ENCODE peak calls at places on chromosomes 1 and 21, in five cellular contexts. One of them, this sample, is unnamed.

GRCh38 chr1:53254011-53254640 is 15.8 kb upstream of the MAGOH start:
- DNase-seq in heart left ventricle: no peak
- DNase-seq in fibroblast of lung: peak; percentile 46
- DNase-seq in sigmoid colon: no peak
- DNase-seq in thoracic aorta: no peak
- DNase-seq in this sample: no peak

GRCh38 chr1:179883739-179884138 is 1.7 kb downstream of the TOR1AIP1 start:
- DNase-seq in fibroblast of lung: peak; percentile 66
- DNase-seq in thoracic aorta: no peak
- DNase-seq in sigmoid colon: no peak
- DNase-seq in heart left ventricle: no peak
- DNase-seq in this sample: peak; percentile 28

GRCh38 chr1:61446531-61446991 is 278.4 kb downstream of the TM2D1 start:
- DNase-seq in sigmoid colon: no peak
- DNase-seq in fibroblast of lung: peak; percentile 59
- DNase-seq in heart left ventricle: no peak
- DNase-seq in thoracic aorta: no peak
- DNase-seq in this sample: no peak

GRCh38 chr1:17875882-17876280 is 120.7 kb downstream of the ACTL8 start:
- DNase-seq in thoracic aorta: no peak
- DNase-seq in heart left ventricle: no peak
- DNase-seq in fibroblast of lung: peak; percentile 83
- DNase-seq in sigmoid colon: peak; percentile 25
- DNase-seq in this sample: no peak

GRCh38 chr1:200075938-200076546 is 48.5 kb downstream of the NR5A2 start:
- DNase-seq in heart left ventricle: no peak
- DNase-seq in thoracic aorta: no peak
- DNase-seq in fibroblast of lung: peak; percentile 88
- DNase-seq in sigmoid colon: no peak
- DNase-seq in this sample: peak; percentile 49

GRCh38 chr1:201828451-201828819 is 522 bp upstream of the IPO9 start:
- DNase-seq in heart left ventricle: no peak
- DNase-seq in sigmoid colon: no peak
- DNase-seq in fibroblast of lung: peak; percentile 43
- DNase-seq in thoracic aorta: no peak
- DNase-seq in this sample: no peak

GRCh38 chr1:184801503-184801902 is 46.8 kb upstream of the EDEM3 start:
- DNase-seq in heart left ventricle: no peak
- DNase-seq in thoracic aorta: no peak
- DNase-seq in fibroblast of lung: peak; percentile 43
- DNase-seq in sigmoid colon: no peak
- DNase-seq in this sample: no peak

GRCh38 chr1:55580845-55581332 is 365.7 kb upstream of the USP24 start:
- DNase-seq in sigmoid colon: no peak
- DNase-seq in fibroblast of lung: peak; percentile 94
- DNase-seq in thoracic aorta: no peak
- DNase-seq in heart left ventricle: no peak
- DNase-seq in this sample: no peak

GRCh38 chr21:41602511-41602910 is 94.6 kb upstream of the TMPRSS2 start:
- DNase-seq in thoracic aorta: no peak
- DNase-seq in heart left ventricle: no peak
- DNase-seq in sigmoid colon: peak; percentile 11
- DNase-seq in fibroblast of lung: no peak
- DNase-seq in this sample: no peak

GRCh38 chr1:201593200-201593828 is 54.4 kb downstream of the NAV1 start:
- DNase-seq in fibroblast of lung: peak; percentile 95
- DNase-seq in thoracic aorta: no peak
- DNase-seq in heart left ventricle: no peak
- DNase-seq in sigmoid colon: peak; percentile 93
- DNase-seq in this sample: no peak

GRCh38 chr1:57423135-57424131 is at the start of gene DAB1:
- DNase-seq in sigmoid colon: no peak
- DNase-seq in thoracic aorta: no peak
- DNase-seq in heart left ventricle: peak; percentile 58
- DNase-seq in fibroblast of lung: peak; percentile 37
- DNase-seq in this sample: no peak

GRCh38 chr1:231973840-231974239 is 347.2 kb downstream of the DISC1 start:
- DNase-seq in heart left ventricle: no peak
- DNase-seq in thoracic aorta: no peak
- DNase-seq in fibroblast of lung: peak; percentile 65
- DNase-seq in sigmoid colon: no peak
- DNase-seq in this sample: no peak

GRCh38 chr1:14666376-14666775 is 67.9 kb downstream of the KAZN start:
- DNase-seq in heart left ventricle: no peak
- DNase-seq in thoracic aorta: no peak
- DNase-seq in fibroblast of lung: peak; percentile 43
- DNase-seq in sigmoid colon: no peak
- DNase-seq in this sample: no peak

GRCh38 chr1:111406325-111406768 is 21.2 kb downstream of the OVGP1 start:
- DNase-seq in sigmoid colon: no peak
- DNase-seq in heart left ventricle: no peak
- DNase-seq in fibroblast of lung: peak; percentile 36
- DNase-seq in thoracic aorta: no peak
- DNase-seq in this sample: no peak

GRCh38 chr1:156004843-156005593 is 15.7 kb downstream of the SSR2 start:
- DNase-seq in heart left ventricle: no peak
- DNase-seq in thoracic aorta: no peak
- DNase-seq in fibroblast of lung: no peak
- DNase-seq in sigmoid colon: no peak
- DNase-seq in this sample: no peak

GRCh38 chr1:91884459-91885290 is 1.3 kb downstream of the TGFBR3 start:
- DNase-seq in thoracic aorta: no peak
- DNase-seq in sigmoid colon: peak; percentile 75
- DNase-seq in heart left ventricle: no peak
- DNase-seq in fibroblast of lung: no peak
- DNase-seq in this sample: no peak

GRCh38 chr1:243728192-243728570 is 121.9 kb downstream of the AKT3 start:
- DNase-seq in fibroblast of lung: no peak
- DNase-seq in thoracic aorta: no peak
- DNase-seq in heart left ventricle: no peak
- DNase-seq in sigmoid colon: no peak
- DNase-seq in this sample: no peak

GRCh38 chr1:222167111-222167510 is 380.8 kb downstream of the HHIPL2 start:
- DNase-seq in heart left ventricle: no peak
- DNase-seq in fibroblast of lung: peak; percentile 94
- DNase-seq in sigmoid colon: no peak
- DNase-seq in thoracic aorta: no peak
- DNase-seq in this sample: peak; percentile 49

GRCh38 chr1:11668516-11668915 is 4.5 kb downstream of the FBXO6 start:
- DNase-seq in sigmoid colon: no peak
- DNase-seq in heart left ventricle: no peak
- DNase-seq in thoracic aorta: no peak
- DNase-seq in fibroblast of lung: no peak
- DNase-seq in this sample: no peak

GRCh38 chr1:50228871-50229384 is 120.2 kb downstream of the ELAVL4 start:
- DNase-seq in fibroblast of lung: no peak
- DNase-seq in sigmoid colon: no peak
- DNase-seq in heart left ventricle: no peak
- DNase-seq in thoracic aorta: no peak
- DNase-seq in this sample: peak; percentile 34

GRCh38 chr1:209651148-209651547 is 1.1 kb downstream of the LAMB3 start:
- DNase-seq in heart left ventricle: peak; percentile 84
- DNase-seq in sigmoid colon: no peak
- DNase-seq in fibroblast of lung: peak; percentile 75
- DNase-seq in thoracic aorta: no peak
- DNase-seq in this sample: peak; percentile 68

GRCh38 chr1:9626201-9626608 is 25.3 kb upstream of the PIK3CD start:
- DNase-seq in sigmoid colon: no peak
- DNase-seq in fibroblast of lung: no peak
- DNase-seq in thoracic aorta: no peak
- DNase-seq in heart left ventricle: no peak
- DNase-seq in this sample: no peak

DNA sequence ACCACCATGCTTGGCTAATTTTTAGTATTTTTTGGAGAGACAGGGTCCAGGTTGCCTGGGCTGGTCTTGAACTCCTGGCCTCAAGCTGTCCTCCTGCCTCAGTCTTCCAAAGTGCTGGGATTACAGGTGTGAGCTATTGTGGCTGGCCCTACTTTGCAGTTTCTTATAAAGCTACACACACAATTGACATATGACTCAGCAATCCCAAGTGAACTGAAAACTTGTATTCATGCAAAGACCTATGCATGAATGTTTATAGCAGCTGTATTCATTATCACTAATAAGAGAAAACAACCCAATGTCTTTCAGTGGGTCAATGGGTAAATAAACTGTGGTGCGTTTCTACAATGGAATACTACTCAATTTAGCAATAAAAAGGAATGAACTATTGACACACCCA is 103.1 kb downstream of the MRPS6 start:
- DNase-seq in heart left ventricle: no peak
- DNase-seq in thoracic aorta: no peak
- DNase-seq in fibroblast of lung: no peak
- DNase-seq in sigmoid colon: peak; percentile 18
- DNase-seq in this sample: no peak
- TF ChIP-seq CTCF in heart left ventricle: no peak
- TF ChIP-seq CTCF in thoracic aorta: no peak
- TF ChIP-seq CTCF in fibroblast of lung: no peak
- TF ChIP-seq CTCF in sigmoid colon: no peak
- TF ChIP-seq CTCF in this sample: no peak

DNA sequence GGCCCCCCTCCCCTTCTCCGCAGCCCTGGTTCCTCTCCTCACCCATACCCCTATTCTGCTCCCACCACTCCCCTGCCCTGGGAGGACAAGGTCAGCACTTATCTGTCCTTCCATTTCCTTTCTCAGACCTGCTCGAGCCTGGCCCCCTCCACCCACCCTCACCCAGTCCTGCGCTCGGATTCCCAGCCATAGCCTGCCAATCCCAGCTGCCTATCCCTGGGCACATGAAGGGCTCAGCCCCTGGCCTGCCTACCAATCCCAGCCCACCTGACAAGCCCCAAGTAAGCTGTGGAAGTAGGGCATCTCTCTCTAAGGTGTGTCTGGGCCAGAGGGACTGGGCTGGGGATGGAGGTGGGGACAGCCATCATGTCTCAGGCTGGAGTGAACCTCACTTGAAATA is 5.4 kb downstream of the BLACAT1 start:
- DNase-seq in thoracic aorta: no peak
- DNase-seq in fibroblast of lung: no peak
- DNase-seq in heart left ventricle: no peak
- DNase-seq in sigmoid colon: no peak
- DNase-seq in this sample: no peak
- H3K27me3 ChIP-seq in thoracic aorta: peaks cover 8% of the 10 kb centered on the region
- H3K27me3 ChIP-seq in fibroblast of lung: peaks cover 32% of the 10 kb centered on the region
- H3K27me3 ChIP-seq in heart left ventricle: peaks cover 58% of the 10 kb centered on the region
- H3K27me3 ChIP-seq in sigmoid colon: peaks cover 26% of the 10 kb centered on the region
- H3K27me3 ChIP-seq in this sample: no peaks in the 10 kb centered on the region

DNA sequence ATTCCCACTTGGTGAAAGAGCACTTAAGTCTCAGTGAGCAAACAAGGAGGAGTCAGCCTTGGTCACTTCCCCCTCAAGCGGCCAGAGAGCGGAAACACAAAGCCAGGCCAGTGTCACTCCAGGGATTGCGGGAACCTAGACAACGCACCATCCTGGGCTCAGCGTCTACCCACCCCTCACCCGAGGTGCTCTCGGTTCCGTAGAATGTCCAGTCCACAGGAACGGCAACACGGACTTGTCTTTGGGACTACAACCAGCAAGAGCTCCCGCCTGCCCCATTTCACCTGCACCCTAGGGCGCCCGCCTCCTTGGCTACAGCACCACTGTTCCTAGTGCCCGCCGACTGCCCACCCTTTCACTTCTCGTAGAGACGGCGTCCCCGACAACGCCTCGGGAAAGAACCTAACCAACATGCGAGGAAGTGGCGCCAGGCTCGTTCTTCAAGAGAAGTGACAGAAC is 511 bp downstream of the GDAP2 start:
- DNase-seq in thoracic aorta: peak; percentile 10
- DNase-seq in sigmoid colon: peak; percentile 73
- DNase-seq in fibroblast of lung: peak; percentile 61
- DNase-seq in heart left ventricle: peak; percentile 74
- DNase-seq in this sample: peak; percentile 56
- TF ChIP-seq CTCF in thoracic aorta: no peak
- TF ChIP-seq CTCF in sigmoid colon: no peak
- TF ChIP-seq CTCF in fibroblast of lung: no peak
- TF ChIP-seq CTCF in heart left ventricle: no peak
- TF ChIP-seq CTCF in this sample: no peak

GRCh38 chr1:44503625-44504024 is 98.6 kb downstream of the RNF220 start:
- DNase-seq in thoracic aorta: no peak
- DNase-seq in heart left ventricle: no peak
- DNase-seq in fibroblast of lung: no peak
- DNase-seq in sigmoid colon: no peak
- DNase-seq in this sample: no peak
- H3K27me3 ChIP-seq in thoracic aorta: no peaks in the 10 kb centered on the region
- H3K27me3 ChIP-seq in heart left ventricle: peaks cover 5% of the 10 kb centered on the region
- H3K27me3 ChIP-seq in fibroblast of lung: peaks cover 41% of the 10 kb centered on the region
- H3K27me3 ChIP-seq in sigmoid colon: peaks cover 2% of the 10 kb centered on the region
- H3K27me3 ChIP-seq in this sample: no peaks in the 10 kb centered on the region